ENCODE peak calls at places on chromosomes 11 and 22, in nine cellular contexts. N, U, V, I, T, L, O, M and E are unnamed samples.
A peak's percentile ranks its signal among the peaks of the same experiment; 100 is the strongest.

GRCh38 chr11:1826552-1827094 is 8.2 kb upstream of the SYT8 start:
- ATAC-seq in N (peak; percentile 6), M (peak; percentile 10), O (no peak), L (peak; percentile 15), T (no peak), V (peak; percentile 35), U (no peak), I (no peak), E (no peak)

GRCh38 chr11:116773203-116774112 is 671 bp upstream of the BUD13 start:
- ATAC-seq in V (peak; percentile 62), N (peak; percentile 60), T (peak; percentile 65), O (peak; percentile 82), M (no peak), I (no peak), U (peak; percentile 2), L (no peak), E (peak; percentile 65)

GRCh38 chr11:975824-976223 is 50.2 kb downstream of the AP2A2 start:
- ATAC-seq in V (no peak), M (peak; percentile 66), O (peak; percentile 73), U (no peak), N (no peak), T (no peak), L (no peak), I (no peak), E (no peak)

GRCh38 chr22:46452195-46453005 is 85.0 kb downstream of the CELSR1 start:
- ATAC-seq in I (no peak), N (no peak), O (no peak), L (peak; percentile 31), V (peak; percentile 47), U (no peak), M (no peak), T (no peak), E (no peak)

GRCh38 chr11:45102361-45102809 is 44.1 kb upstream of the PRDM11 start:
- ATAC-seq in M (peak; percentile 10), V (peak; percentile 4), T (peak; percentile 23), I (no peak), O (peak; percentile 21), N (no peak), L (no peak), U (no peak), E (no peak)

GRCh38 chr11:114724916-114725524 is 46.7 kb downstream of the NXPE2 start:
- ATAC-seq in M (no peak), N (no peak), I (no peak), L (no peak), V (no peak), O (no peak), U (no peak), T (no peak), E (no peak)

GRCh38 chr11:59857444-59858434 is 8.5 kb downstream of the TCN1 start:
- ATAC-seq in N (peak; percentile 33), U (no peak), V (peak; percentile 25), T (no peak), L (no peak), I (peak; percentile 62), O (peak; percentile 17), M (no peak), E (no peak)

GRCh38 chr22:44711701-44712100 is 9.7 kb downstream of the PRR5 start:
- ATAC-seq in M (no peak), O (no peak), N (no peak), V (no peak), L (no peak), T (no peak), U (no peak), I (no peak), E (no peak)

GRCh38 chr22:30968924-30969531 is at the start of gene TUG1:
- ATAC-seq in O (peak; percentile 96), T (peak; percentile 93), V (peak; percentile 99), L (peak; percentile 97), U (peak; percentile 93), I (peak; percentile 94), N (peak; percentile 94), M (peak; percentile 97), E (peak; percentile 97)

GRCh38 chr22:30968015-30968923 is at the start of gene MORC2:
- ATAC-seq in M (peak; percentile 60), L (peak; percentile 61), V (peak; percentile 58), O (peak; percentile 63), I (no peak), U (no peak), T (peak; percentile 28), N (peak; percentile 61), E (peak; percentile 71)

GRCh38 chr22:30964858-30965257 is 3.7 kb downstream of the MORC2 start:
- ATAC-seq in T (no peak), V (no peak), U (no peak), O (no peak), M (no peak), L (no peak), I (no peak), N (no peak), E (no peak)

GRCh38 chr22:30970356-30970746 is 1.3 kb downstream of the TUG1 start:
- ATAC-seq in L (no peak), O (no peak), M (no peak), U (no peak), N (no peak), T (no peak), V (no peak), I (no peak), E (no peak)

GRCh38 chr22:30969532-30970355 is 679 bp downstream of the TUG1 start:
- ATAC-seq in V (peak; percentile 66), L (peak; percentile 56), M (peak; percentile 31), O (peak; percentile 62), U (peak; percentile 3), N (peak; percentile 25), I (peak; percentile 2), T (peak; percentile 64), E (peak; percentile 28)
- H3K9me3 ChIP-seq in V (peaks cover 32% of the 10 kb centered on the region), L (no peaks in the 10 kb centered on the region), M (no peaks in the 10 kb centered on the region), O (peaks cover 54% of the 10 kb centered on the region), U (peaks cover 75% of the 10 kb centered on the region), N (peaks cover 22% of the 10 kb centered on the region), I (peaks cover 53% of the 10 kb centered on the region), T (peaks cover 43% of the 10 kb centered on the region), E (no peaks in the 10 kb centered on the region)

GRCh38 chr11:27347949-27348879 is 14.8 kb downstream of the CCDC34 start:
- ATAC-seq in O (peak; percentile 88), M (no peak), T (no peak), L (no peak), N (peak; percentile 45), I (no peak), U (no peak), V (no peak), E (no peak)

GRCh38 chr11:27350503-27350902 is 12.5 kb downstream of the CCDC34 start:
- ATAC-seq in M (no peak), V (no peak), I (no peak), N (peak; percentile 42), T (no peak), U (no peak), L (no peak), O (no peak), E (no peak)

GRCh38 chr11:27352781-27353180 is 10.2 kb downstream of the CCDC34 start:
- ATAC-seq in U (no peak), N (no peak), M (no peak), T (no peak), V (no peak), I (no peak), L (no peak), O (no peak), E (no peak)

GRCh38 chr11:27347361-27347760 is 15.7 kb downstream of the CCDC34 start:
- ATAC-seq in U (no peak), N (no peak), M (no peak), L (no peak), T (no peak), V (no peak), O (no peak), I (no peak), E (no peak)

DNA sequence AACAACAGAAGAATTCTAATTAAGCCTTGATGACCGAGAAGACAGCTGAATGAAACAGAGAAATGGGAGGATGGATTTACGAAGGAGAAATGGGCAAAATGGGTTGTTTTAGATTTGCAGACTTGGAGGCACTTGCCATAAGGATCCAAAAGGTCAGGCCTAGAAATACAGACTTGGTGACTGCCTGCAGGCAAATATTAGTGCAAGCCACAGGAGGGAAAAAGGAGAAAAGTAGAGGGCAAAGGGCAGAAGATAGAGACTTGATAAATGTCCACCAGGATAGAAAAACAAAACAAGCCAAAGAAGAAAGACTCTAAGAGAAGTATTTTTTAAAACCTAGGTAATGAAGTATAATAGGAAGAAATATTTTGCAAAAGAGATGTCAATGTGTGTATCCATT is 13.1 kb downstream of the CCDC34 start:
- ATAC-seq in V (no peak), O (no peak), U (no peak), N (no peak), I (no peak), T (no peak), M (peak; percentile 78), L (no peak), E (no peak)
- H3K27ac ChIP-seq in V (no peak overlapping the region), O (peak overlapping the region; percentile 70), U (no peak overlapping the region), N (peak overlapping the region; percentile 21), I (no peak overlapping the region), T (no peak overlapping the region), M (peak overlapping the region; percentile 44), L (no peak overlapping the region), E (no peak overlapping the region)

GRCh38 chr22:49347376-49347775 is 480.3 kb downstream of the BRD1 start:
- ATAC-seq in I (no peak), T (no peak), O (no peak), N (no peak), V (no peak), M (no peak), L (no peak), U (no peak), E (no peak)
- H3K9me3 ChIP-seq in I (no peaks in the 10 kb centered on the region), T (no peaks in the 10 kb centered on the region), O (no peaks in the 10 kb centered on the region), N (no peaks in the 10 kb centered on the region), V (no peaks in the 10 kb centered on the region), M (no peaks in the 10 kb centered on the region), L (no peaks in the 10 kb centered on the region), U (no peaks in the 10 kb centered on the region), E (no peaks in the 10 kb centered on the region)

GRCh38 chr22:41928416-41929157 is 2.0 kb upstream of the TNFRSF13C start:
- ATAC-seq in T (no peak), U (no peak), M (peak; percentile 6), L (no peak), O (no peak), I (no peak), N (no peak), V (no peak), E (no peak)

GRCh38 chr22:41927813-41928212 is 1.2 kb upstream of the TNFRSF13C start:
- ATAC-seq in T (no peak), O (no peak), N (no peak), V (no peak), I (no peak), L (no peak), U (no peak), M (peak; percentile 25), E (no peak)

GRCh38 chr22:41922940-41923594 is 3.5 kb downstream of the TNFRSF13C start:
- ATAC-seq in I (no peak), U (no peak), O (no peak), N (no peak), T (no peak), M (no peak), V (no peak), L (no peak), E (no peak)

GRCh38 chr22:41923595-41924276 is 2.9 kb downstream of the TNFRSF13C start:
- ATAC-seq in M (no peak), I (no peak), U (no peak), T (no peak), L (no peak), V (no peak), N (no peak), O (no peak), E (no peak)

DNA sequence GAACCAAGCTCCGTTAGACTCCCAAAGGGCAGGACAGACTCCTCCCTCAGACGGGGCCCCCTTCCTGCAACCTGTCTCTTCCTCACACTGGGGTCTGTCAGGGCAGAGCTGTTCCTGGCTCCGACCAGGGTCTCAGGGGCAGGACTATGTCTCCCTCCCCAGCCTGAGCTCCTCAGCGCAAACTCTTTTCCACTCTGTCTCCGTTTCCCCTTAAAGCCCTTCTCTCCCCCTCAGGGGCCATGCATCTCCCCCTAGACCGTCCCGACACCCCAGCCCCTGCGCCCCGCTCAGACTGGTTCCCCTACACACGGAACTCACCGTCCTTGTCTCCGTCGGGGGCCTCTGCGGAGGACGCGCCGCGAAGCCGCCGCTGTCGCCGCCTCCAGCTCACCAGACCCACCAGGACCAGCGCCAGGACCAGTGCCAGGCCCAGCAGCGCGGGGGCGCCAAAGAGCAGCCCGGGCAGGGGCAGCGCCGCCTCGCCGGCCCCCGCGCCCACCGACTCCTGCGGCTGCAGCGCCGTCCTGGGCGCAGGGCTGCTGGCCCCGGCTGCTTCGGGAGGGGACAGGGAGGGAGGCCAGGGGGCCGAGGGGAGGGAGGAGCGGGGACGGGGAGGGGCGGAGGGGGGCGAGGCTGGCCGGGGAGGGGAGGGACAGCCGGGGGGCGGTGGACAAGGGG is 684 bp downstream of the TNFRSF13C start:
- ATAC-seq in N (peak; percentile 74), V (peak; percentile 85), T (peak; percentile 59), L (peak; percentile 81), O (peak; percentile 76), I (peak; percentile 77), M (peak; percentile 70), U (peak; percentile 84), E (peak; percentile 81)
- H3K27ac ChIP-seq in N (no peak overlapping the region), V (no peak overlapping the region), T (peak overlapping the region; percentile 93), L (no peak overlapping the region), O (peak overlapping the region; percentile 90), I (peak overlapping the region; percentile 23), M (no peak overlapping the region), U (no peak overlapping the region), E (no peak overlapping the region)